ENCODE peak calls at places on chromosomes 3 and 15, in four cellular contexts. One of them, this sample, is unnamed.
A peak's percentile ranks its signal among the peaks of the same experiment; 100 is the strongest.

GRCh38 chr3:120192579-120192978 is 92.4 kb downstream of the GPR156 start:
- DNase-seq in HepG2: no peak
- DNase-seq in K562: no peak
- DNase-seq in SK-N-SH: no peak
- DNase-seq in this sample: no peak

GRCh38 chr3:194686816-194687637 is 1.3 kb downstream of the FAM43A start:
- DNase-seq in HepG2: no peak
- DNase-seq in K562: no peak
- DNase-seq in SK-N-SH: peak; percentile 78
- DNase-seq in this sample: peak; percentile 44

GRCh38 chr15:39403674-39404117 is 177.2 kb upstream of the THBS1 start:
- DNase-seq in K562: no peak
- DNase-seq in HepG2: peak; percentile 44
- DNase-seq in SK-N-SH: peak; percentile 66
- DNase-seq in this sample: peak; percentile 75

GRCh38 chr3:197256836-197257444 is 41.5 kb downstream of the DLG1 start:
- DNase-seq in SK-N-SH: peak; percentile 5
- DNase-seq in K562: peak; percentile 22
- DNase-seq in HepG2: peak; percentile 41
- DNase-seq in this sample: peak; percentile 71

GRCh38 chr15:66707310-66708160 is 5.5 kb downstream of the SMAD6 start:
- DNase-seq in SK-N-SH: peak; percentile 90
- DNase-seq in K562: no peak
- DNase-seq in HepG2: peak; percentile 47
- DNase-seq in this sample: peak; percentile 54

GRCh38 chr15:39591141-39591895 is 10.4 kb downstream of the THBS1 start:
- DNase-seq in HepG2: no peak
- DNase-seq in SK-N-SH: no peak
- DNase-seq in K562: no peak
- DNase-seq in this sample: peak; percentile 63

GRCh38 chr15:91342091-91342490 is 242.0 kb downstream of the SV2B start:
- DNase-seq in K562: no peak
- DNase-seq in HepG2: no peak
- DNase-seq in SK-N-SH: no peak
- DNase-seq in this sample: no peak

GRCh38 chr3:127423856-127424765 is 136.3 kb upstream of the PRR20G start:
- DNase-seq in HepG2: no peak
- DNase-seq in K562: no peak
- DNase-seq in SK-N-SH: no peak
- DNase-seq in this sample: no peak

GRCh38 chr3:45938858-45939257 is 4.4 kb upstream of the CXCR6 start:
- DNase-seq in K562: peak; percentile 80
- DNase-seq in SK-N-SH: peak; percentile 73
- DNase-seq in HepG2: peak; percentile 65
- DNase-seq in this sample: peak; percentile 86

GRCh38 chr15:46222861-46223260 is 588.0 kb downstream of the SQOR start:
- DNase-seq in HepG2: no peak
- DNase-seq in SK-N-SH: no peak
- DNase-seq in K562: no peak
- DNase-seq in this sample: no peak

GRCh38 chr15:100111103-100112060 is 230.4 kb downstream of the ADAMTS17 start:
- DNase-seq in HepG2: peak; percentile 14
- DNase-seq in SK-N-SH: no peak
- DNase-seq in K562: no peak
- DNase-seq in this sample: peak; percentile 83

GRCh38 chr15:48358229-48358641 is 27.0 kb downstream of the DUT start:
- DNase-seq in HepG2: no peak
- DNase-seq in K562: no peak
- DNase-seq in SK-N-SH: peak; percentile 32
- DNase-seq in this sample: peak; percentile 82

GRCh38 chr3:41095702-41096101 is 103.6 kb upstream of the CTNNB1 start:
- DNase-seq in HepG2: no peak
- DNase-seq in SK-N-SH: no peak
- DNase-seq in K562: peak; percentile 25
- DNase-seq in this sample: peak; percentile 40

GRCh38 chr3:161474139-161474538 is 22.5 kb upstream of the OTOL1 start:
- DNase-seq in SK-N-SH: no peak
- DNase-seq in HepG2: no peak
- DNase-seq in K562: no peak
- DNase-seq in this sample: no peak

GRCh38 chr3:148737104-148737525 is 39.4 kb downstream of the AGTR1 start:
- DNase-seq in HepG2: peak; percentile 12
- DNase-seq in SK-N-SH: peak; percentile 16
- DNase-seq in K562: no peak
- DNase-seq in this sample: no peak

GRCh38 chr15:57376695-57377477 is 581 bp downstream of the CGNL1 start:
- DNase-seq in HepG2: peak; percentile 66
- DNase-seq in K562: no peak
- DNase-seq in SK-N-SH: no peak
- DNase-seq in this sample: peak; percentile 39

GRCh38 chr15:93859176-93859575 is 372.2 kb upstream of the MCTP2 start:
- DNase-seq in SK-N-SH: no peak
- DNase-seq in HepG2: no peak
- DNase-seq in K562: no peak
- DNase-seq in this sample: no peak

GRCh38 chr3:169759256-169759655 is 5.6 kb downstream of the TERC start:
- DNase-seq in K562: no peak
- DNase-seq in HepG2: no peak
- DNase-seq in SK-N-SH: no peak
- DNase-seq in this sample: peak; percentile 57

GRCh38 chr15:67054676-67055075 is 10.7 kb upstream of the SMAD3 start:
- DNase-seq in SK-N-SH: no peak
- DNase-seq in HepG2: no peak
- DNase-seq in K562: no peak
- DNase-seq in this sample: no peak

GRCh38 chr3:32423534-32423933 is 31.9 kb downstream of the CMTM7 start:
- DNase-seq in HepG2: no peak
- DNase-seq in K562: no peak
- DNase-seq in SK-N-SH: no peak
- DNase-seq in this sample: no peak

GRCh38 chr15:67468431-67468830 is 52.5 kb upstream of the C15orf61 start:
- DNase-seq in HepG2: no peak
- DNase-seq in K562: no peak
- DNase-seq in SK-N-SH: no peak
- DNase-seq in this sample: no peak

GRCh38 chr15:99446565-99447496 is 119.0 kb upstream of the MEF2A start:
- DNase-seq in HepG2: no peak
- DNase-seq in K562: no peak
- DNase-seq in SK-N-SH: peak; percentile 19
- DNase-seq in this sample: no peak

GRCh38 chr3:100400424-100400781 is 486 bp downstream of the TOMM70 start:
- DNase-seq in K562: no peak
- DNase-seq in SK-N-SH: no peak
- DNase-seq in HepG2: peak; percentile 16
- DNase-seq in this sample: peak; percentile 57

GRCh38 chr3:174495928-174496327 is 363.2 kb upstream of the NAALADL2 start:
- DNase-seq in HepG2: no peak
- DNase-seq in SK-N-SH: no peak
- DNase-seq in K562: no peak
- DNase-seq in this sample: no peak

GRCh38 chr3:60573494-60573893 is 677.8 kb downstream of the FHIT start:
- DNase-seq in HepG2: no peak
- DNase-seq in SK-N-SH: no peak
- DNase-seq in K562: no peak
- DNase-seq in this sample: no peak

GRCh38 chr15:55586808-55587207 is 1.3 kb downstream of the PYGO1 start:
- DNase-seq in HepG2: no peak
- DNase-seq in K562: no peak
- DNase-seq in SK-N-SH: no peak
- DNase-seq in this sample: no peak

GRCh38 chr3:186281172-186281571 is 80.9 kb downstream of the DGKG start:
- DNase-seq in SK-N-SH: no peak
- DNase-seq in K562: no peak
- DNase-seq in HepG2: no peak
- DNase-seq in this sample: peak; percentile 12

GRCh38 chr3:194565597-194566190 is 67.5 kb downstream of the TMEM44 start:
- DNase-seq in HepG2: no peak
- DNase-seq in K562: no peak
- DNase-seq in SK-N-SH: no peak
- DNase-seq in this sample: no peak

GRCh38 chr15:80343610-80344009 is 60.6 kb upstream of the ARNT2 start:
- DNase-seq in SK-N-SH: no peak
- DNase-seq in K562: no peak
- DNase-seq in HepG2: no peak
- DNase-seq in this sample: no peak

GRCh38 chr15:39411102-39411989 is 169.5 kb upstream of the THBS1 start:
- DNase-seq in K562: no peak
- DNase-seq in SK-N-SH: no peak
- DNase-seq in HepG2: no peak
- DNase-seq in this sample: no peak

GRCh38 chr3:138308783-138309182 is 20.9 kb downstream of the NME9 start:
- DNase-seq in HepG2: no peak
- DNase-seq in K562: no peak
- DNase-seq in SK-N-SH: no peak
- DNase-seq in this sample: no peak

GRCh38 chr15:51281368-51281967 is 56.9 kb downstream of the CYP19A1 start:
- DNase-seq in SK-N-SH: peak; percentile 60
- DNase-seq in HepG2: peak; percentile 44
- DNase-seq in K562: peak; percentile 38
- DNase-seq in this sample: peak; percentile 65

GRCh38 chr3:187368251-187368733 is at the start of gene RTP4:
- DNase-seq in SK-N-SH: no peak
- DNase-seq in HepG2: peak; percentile 37
- DNase-seq in K562: no peak
- DNase-seq in this sample: peak; percentile 61

GRCh38 chr15:82197734-82198594 is 64.6 kb downstream of the EFL1 start:
- DNase-seq in SK-N-SH: peak; percentile 64
- DNase-seq in K562: peak; percentile 47
- DNase-seq in HepG2: peak; percentile 56
- DNase-seq in this sample: peak; percentile 74
- TF ChIP-seq MAX in SK-N-SH: no peak
- TF ChIP-seq MAX in K562: no peak
- TF ChIP-seq MAX in HepG2: no peak
- TF ChIP-seq MAX in this sample: no peak

DNA sequence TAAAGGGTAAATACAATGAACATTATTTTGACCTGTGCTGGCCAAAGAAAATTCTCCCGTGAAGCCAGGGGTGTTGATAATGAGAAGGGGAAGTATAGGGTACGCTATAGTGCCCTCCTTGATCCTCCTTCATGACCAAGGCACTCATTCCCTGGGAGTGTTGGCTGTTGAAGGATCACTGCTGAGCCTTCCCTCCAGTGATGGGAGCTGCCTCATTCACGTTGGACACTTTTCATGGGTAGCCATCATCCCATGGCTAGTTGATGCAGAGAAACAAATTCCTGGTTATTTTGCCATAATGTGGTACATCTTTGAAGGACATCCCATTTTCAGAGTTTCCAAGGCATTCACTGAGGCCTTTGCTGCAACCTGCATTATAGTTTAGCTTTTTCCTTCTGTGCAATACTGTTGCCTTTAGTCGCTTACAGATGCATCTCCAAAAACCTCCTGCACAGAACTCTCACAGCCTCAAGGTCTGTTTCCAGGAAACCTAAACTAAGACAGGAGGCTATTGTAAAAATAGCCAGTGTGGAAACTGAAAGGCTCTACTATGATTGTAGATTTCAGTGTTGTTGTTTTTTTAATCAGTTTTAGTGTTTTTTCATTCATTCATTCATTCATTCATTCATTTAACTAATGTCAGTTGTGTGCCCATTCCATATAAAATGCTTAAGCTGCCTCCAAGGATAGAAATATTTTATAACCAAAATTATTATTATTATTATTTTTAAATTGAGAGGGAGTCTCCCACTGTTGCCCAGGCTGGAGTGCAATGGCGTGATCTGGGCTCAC is 40.8 kb downstream of the TGFBR2 start:
- DNase-seq in SK-N-SH: no peak
- DNase-seq in HepG2: no peak
- DNase-seq in K562: no peak
- DNase-seq in this sample: no peak
- H3K36me3 ChIP-seq in SK-N-SH: peaks cover 30% of the 10 kb centered on the region
- H3K36me3 ChIP-seq in HepG2: peaks cover 98% of the 10 kb centered on the region
- H3K36me3 ChIP-seq in K562: no peaks in the 10 kb centered on the region
- H3K36me3 ChIP-seq in this sample: peaks cover 35% of the 10 kb centered on the region

GRCh38 chr15:29143909-29144308 is 125.7 kb downstream of the NSMCE3 start:
- DNase-seq in HepG2: no peak
- DNase-seq in SK-N-SH: no peak
- DNase-seq in K562: no peak
- DNase-seq in this sample: no peak
- TF ChIP-seq MAX in HepG2: no peak
- TF ChIP-seq MAX in SK-N-SH: no peak
- TF ChIP-seq MAX in K562: no peak
- TF ChIP-seq MAX in this sample: no peak

GRCh38 chr3:52408466-52408865 is 36.4 kb downstream of the SEMA3G start:
- DNase-seq in HepG2: no peak
- DNase-seq in K562: no peak
- DNase-seq in SK-N-SH: no peak
- DNase-seq in this sample: no peak

GRCh38 chr3:52406791-52407510 is 38.0 kb downstream of the SEMA3G start:
- DNase-seq in K562: no peak
- DNase-seq in SK-N-SH: no peak
- DNase-seq in HepG2: no peak
- DNase-seq in this sample: no peak

GRCh38 chr3:52406231-52406661 is 38.7 kb downstream of the SEMA3G start:
- DNase-seq in K562: no peak
- DNase-seq in HepG2: no peak
- DNase-seq in SK-N-SH: no peak
- DNase-seq in this sample: no peak

GRCh38 chr3:52405601-52406115 is 39.2 kb downstream of the SEMA3G start:
- DNase-seq in K562: no peak
- DNase-seq in HepG2: no peak
- DNase-seq in SK-N-SH: peak; percentile 8
- DNase-seq in this sample: no peak

GRCh38 chr3:52407779-52408178 is 37.1 kb downstream of the SEMA3G start:
- DNase-seq in HepG2: no peak
- DNase-seq in K562: no peak
- DNase-seq in SK-N-SH: peak; percentile 11
- DNase-seq in this sample: no peak
- H3K36me3 ChIP-seq in HepG2: peaks cover 55% of the 10 kb centered on the region
- H3K36me3 ChIP-seq in K562: peaks cover 65% of the 10 kb centered on the region
- H3K36me3 ChIP-seq in SK-N-SH: peaks cover 57% of the 10 kb centered on the region
- H3K36me3 ChIP-seq in this sample: peaks cover 6% of the 10 kb centered on the region

GRCh38 chr15:77596821-77597803 is 35.6 kb downstream of the LINGO1 start:
- DNase-seq in HepG2: no peak
- DNase-seq in SK-N-SH: no peak
- DNase-seq in K562: no peak
- DNase-seq in this sample: no peak
- TF ChIP-seq MAX in HepG2: no peak
- TF ChIP-seq MAX in SK-N-SH: no peak
- TF ChIP-seq MAX in K562: no peak
- TF ChIP-seq MAX in this sample: no peak